ENCODE peak calls at places on chromosomes 2 and 18, in nine cellular contexts. R, X, D, J, H, T, B, U and K are unnamed samples.

GRCh38 chr2:241809383-241810303 is 650 bp downstream of the NEU4 start:
- DNase-seq in R (no peak), B (no peak), J (no peak), D (no peak), H (no peak), U (no peak), T (peak; percentile 82), X (no peak), K (no peak)

GRCh38 chr2:146642066-146642465 is 1202.8 kb upstream of the ACVR2A start:
- DNase-seq in D (no peak), J (no peak), B (no peak), H (no peak), T (no peak), U (no peak), R (no peak), X (no peak), K (peak; percentile 0)

GRCh38 chr2:200319587-200320337 is 13.3 kb downstream of the SPATS2L start:
- DNase-seq in B (no peak), H (no peak), X (no peak), U (no peak), R (no peak), D (no peak), T (no peak), J (no peak), K (no peak)

GRCh38 chr2:200188851-200189250 is 117.6 kb upstream of the SPATS2L start:
- DNase-seq in B (no peak), X (no peak), D (no peak), T (no peak), U (no peak), J (no peak), H (no peak), R (no peak), K (no peak)

GRCh38 chr18:37450434-37451133 is 115.0 kb downstream of the CELF4 start:
- DNase-seq in U (no peak), D (peak; percentile 39), B (no peak), J (peak; percentile 10), X (no peak), H (no peak), T (no peak), R (peak; percentile 94), K (peak; percentile 99)

GRCh38 chr18:25251127-25251526 is 100.8 kb downstream of the ZNF521 start:
- DNase-seq in H (no peak), R (no peak), X (no peak), T (no peak), J (no peak), B (no peak), U (no peak), D (no peak), K (no peak)

GRCh38 chr2:217142649-217143266 is 282.9 kb upstream of the TNP1 start:
- DNase-seq in X (no peak), J (no peak), T (no peak), H (no peak), U (no peak), R (no peak), B (peak; percentile 48), D (no peak), K (no peak)

GRCh38 chr18:489244-490023 is 11.1 kb downstream of the COLEC12 start:
- DNase-seq in X (no peak), D (no peak), U (no peak), H (peak; percentile 35), B (no peak), T (no peak), R (no peak), J (no peak), K (no peak)

GRCh38 chr2:234879671-234880455 is 72.0 kb upstream of the SH3BP4 start:
- DNase-seq in J (no peak), R (no peak), D (no peak), U (no peak), T (no peak), X (no peak), B (no peak), H (no peak), K (no peak)

GRCh38 chr18:40874233-40874632 is 1080.8 kb upstream of the PIK3C3 start:
- DNase-seq in U (no peak), R (no peak), D (no peak), H (no peak), X (no peak), T (no peak), B (no peak), J (no peak), K (no peak)

GRCh38 chr18:8654482-8655451 is 45.5 kb downstream of the RAB12 start:
- DNase-seq in D (no peak), T (no peak), B (no peak), H (no peak), U (no peak), J (no peak), R (peak; percentile 9), X (no peak), K (peak; percentile 40)

GRCh38 chr18:31685097-31686082 is 1.0 kb upstream of the B4GALT6 start:
- DNase-seq in X (peak; percentile 45), T (no peak), D (peak; percentile 84), B (peak; percentile 74), U (peak; percentile 41), R (peak; percentile 98), H (no peak), J (peak; percentile 56), K (peak; percentile 95)

GRCh38 chr18:47901624-47902362 is 28.7 kb downstream of the SMAD2 start:
- DNase-seq in T (no peak), D (no peak), X (no peak), R (no peak), H (no peak), B (no peak), J (no peak), U (no peak), K (no peak)

GRCh38 chr2:231677632-231678104 is 30.7 kb upstream of the PTMA start:
- DNase-seq in D (peak; percentile 80), X (peak; percentile 69), B (peak; percentile 86), U (peak; percentile 85), R (peak; percentile 65), T (peak; percentile 97), H (no peak), J (peak; percentile 51), K (peak; percentile 67)

GRCh38 chr18:8937112-8937641 is 165.3 kb upstream of the NDUFV2 start:
- DNase-seq in U (no peak), B (no peak), R (no peak), H (no peak), X (no peak), D (no peak), J (no peak), T (no peak), K (no peak)

GRCh38 chr2:55887906-55888625 is 35.5 kb downstream of the EFEMP1 start:
- DNase-seq in H (no peak), B (no peak), R (no peak), T (no peak), D (no peak), U (no peak), J (no peak), X (no peak), K (no peak)

GRCh38 chr2:197081294-197081693 is 154.8 kb upstream of the PGAP1 start:
- DNase-seq in D (no peak), H (no peak), J (no peak), U (no peak), B (no peak), R (no peak), T (no peak), X (no peak), K (no peak)

GRCh38 chr2:3160751-3161330 is 216.8 kb downstream of the EIPR1 start:
- DNase-seq in U (no peak), T (no peak), B (no peak), X (no peak), J (no peak), H (no peak), R (no peak), D (no peak), K (no peak)

GRCh38 chr18:55786651-55787272 is 198.8 kb upstream of the TCF4 start:
- DNase-seq in B (no peak), X (no peak), J (no peak), T (no peak), R (no peak), D (no peak), H (no peak), U (no peak), K (no peak)

GRCh38 chr2:130821867-130822266 is 14.8 kb upstream of the ARHGEF4 start:
- DNase-seq in J (no peak), R (no peak), T (no peak), H (no peak), X (no peak), U (no peak), D (no peak), B (no peak), K (no peak)

GRCh38 chr2:105895995-105896764 is 151.5 kb downstream of the NCK2 start:
- DNase-seq in H (no peak), T (peak; percentile 48), R (no peak), J (no peak), B (no peak), X (no peak), D (no peak), U (peak; percentile 44), K (no peak)

GRCh38 chr2:160063266-160063665 is 851 bp upstream of the PLA2R1 start:
- DNase-seq in H (no peak), X (no peak), D (no peak), U (no peak), R (no peak), B (no peak), T (no peak), J (no peak), K (no peak)